ENCODE peak calls at places on chromosomes 7 and 10, in six cellular contexts. F, X, A, M, O and D are unnamed samples.

GRCh38 chr10:95327367-95327766 is 36.6 kb upstream of the PDLIM1 start:
- DNase-seq in A (no peak), O (peak), M (peak), F (no peak), X (peak), D (no peak)

GRCh38 chr7:2736411-2736914 is 48.5 kb downstream of the AMZ1 start:
- DNase-seq in X (no peak), O (no peak), M (no peak), F (no peak), A (no peak), D (peak)

GRCh38 chr10:43374194-43374593 is 2.8 kb downstream of the FXYD4 start:
- DNase-seq in X (no peak), O (no peak), M (no peak), A (no peak), F (no peak), D (no peak)

GRCh38 chr10:101453318-101453717 is 99.4 kb downstream of the BTRC start:
- DNase-seq in F (no peak), X (peak), M (no peak), O (no peak), A (no peak), D (no peak)

GRCh38 chr7:29499932-29500331 is 63.7 kb upstream of the PRR15 start:
- DNase-seq in X (no peak), A (no peak), M (no peak), F (no peak), O (no peak), D (no peak)

GRCh38 chr10:30553625-30554442 is 75.7 kb downstream of the LYZL2 start:
- DNase-seq in X (peak), M (peak), A (peak), F (peak), O (peak), D (peak)

GRCh38 chr10:126867567-126868365 is 37.5 kb upstream of the DOCK1 start:
- DNase-seq in O (peak), M (peak), A (no peak), F (no peak), X (peak), D (no peak)

GRCh38 chr7:332646-333398 is 42.9 kb downstream of the FOXL3 start:
- DNase-seq in A (peak), O (peak), F (peak), X (no peak), M (peak), D (peak)

GRCh38 chr7:55977831-55978230 is 13.4 kb downstream of the NIPSNAP2 start:
- DNase-seq in A (no peak), F (no peak), X (no peak), O (no peak), M (peak), D (no peak)

GRCh38 chr7:92608380-92609322 is 18.5 kb upstream of the FAM133B start:
- DNase-seq in M (no peak), A (peak), X (no peak), O (no peak), F (peak), D (peak)

GRCh38 chr7:90726120-90726519 is 130.0 kb downstream of the CDK14 start:
- DNase-seq in X (peak), M (no peak), F (no peak), O (peak), A (no peak), D (no peak)

GRCh38 chr7:4739528-4739992 is 35.9 kb upstream of the AP5Z1 start:
- DNase-seq in O (no peak), F (no peak), X (no peak), M (peak), A (no peak), D (no peak)

GRCh38 chr7:129828989-129829676 is 123.6 kb downstream of the UBE2H start:
- DNase-seq in O (peak), A (no peak), X (no peak), M (no peak), F (no peak), D (no peak)

GRCh38 chr10:129787557-129787956 is 176.5 kb downstream of the EBF3 start:
- DNase-seq in M (no peak), X (no peak), O (no peak), F (no peak), A (no peak), D (no peak)

GRCh38 chr7:16357474-16357873 is 63.9 kb downstream of the CRPPA start:
- DNase-seq in X (no peak), A (no peak), F (no peak), M (no peak), O (no peak), D (no peak)

GRCh38 chr7:25758559-25758958 is 393.4 kb upstream of the NFE2L3 start:
- DNase-seq in F (no peak), X (no peak), O (no peak), A (no peak), M (no peak), D (no peak)

GRCh38 chr10:18020523-18020922 is 68.8 kb downstream of the SLC39A12 start:
- DNase-seq in F (no peak), M (no peak), X (no peak), O (no peak), A (no peak), D (no peak)

GRCh38 chr7:155216475-155217272 is 81.0 kb upstream of the INSIG1 start:
- DNase-seq in M (no peak), O (peak), F (no peak), A (no peak), X (no peak), D (no peak)

GRCh38 chr7:135420786-135421185 is 89.1 kb downstream of the CNOT4 start:
- DNase-seq in A (no peak), F (no peak), M (peak), X (no peak), O (peak), D (no peak)

GRCh38 chr7:28123752-28124151 is 56.8 kb downstream of the JAZF1 start:
- DNase-seq in A (no peak), O (no peak), M (no peak), X (no peak), F (no peak), D (no peak)

GRCh38 chr10:99765672-99766071 is 16.8 kb upstream of the ABCC2 start:
- DNase-seq in X (no peak), A (no peak), M (no peak), F (no peak), O (no peak), D (no peak)

GRCh38 chr10:72133517-72133916 is 45.2 kb upstream of the SPOCK2 start:
- DNase-seq in X (peak), F (no peak), M (peak), A (no peak), O (peak), D (no peak)